ENCODE peak calls at places on chromosome 10, in four cellular contexts. One of them, this sample, is unnamed.

GRCh38 chr10:48684792-48685651 is at the start of gene WDFY4:
- DNase-seq in amniotic stem cell: no peak
- DNase-seq in NCI-H446 treated with DMSO at 0.1 percent for 48 hours: no peak
- DNase-seq in SK-N-DZ: no peak
- DNase-seq in this sample: no peak

GRCh38 chr10:101158101-101159058 is 27.3 kb downstream of the TLX1 start:
- DNase-seq in amniotic stem cell: no peak
- DNase-seq in SK-N-DZ: no peak
- DNase-seq in NCI-H446 treated with DMSO at 0.1 percent for 48 hours: no peak
- DNase-seq in this sample: no peak

GRCh38 chr10:45000138-45000763 is 472 bp upstream of the ZNF22 start:
- DNase-seq in amniotic stem cell: no peak
- DNase-seq in SK-N-DZ: no peak
- DNase-seq in NCI-H446 treated with DMSO at 0.1 percent for 48 hours: no peak
- DNase-seq in this sample: no peak

GRCh38 chr10:30671011-30671616 is 41.6 kb upstream of the LYZL2 start:
- DNase-seq in SK-N-DZ: peak; percentile 63
- DNase-seq in NCI-H446 treated with DMSO at 0.1 percent for 48 hours: peak; percentile 34
- DNase-seq in amniotic stem cell: peak; percentile 28
- DNase-seq in this sample: peak; percentile 59

GRCh38 chr10:77146937-77147336 is 490.7 kb downstream of the KCNMA1 start:
- DNase-seq in amniotic stem cell: no peak
- DNase-seq in NCI-H446 treated with DMSO at 0.1 percent for 48 hours: no peak
- DNase-seq in SK-N-DZ: no peak
- DNase-seq in this sample: no peak

GRCh38 chr10:64648915-64649314 is 1127.7 kb downstream of the REEP3 start:
- DNase-seq in NCI-H446 treated with DMSO at 0.1 percent for 48 hours: no peak
- DNase-seq in SK-N-DZ: peak; percentile 5
- DNase-seq in amniotic stem cell: no peak
- DNase-seq in this sample: no peak

GRCh38 chr10:51729822-51730530 is 30.6 kb upstream of the CSTF2T start:
- DNase-seq in SK-N-DZ: no peak
- DNase-seq in amniotic stem cell: no peak
- DNase-seq in NCI-H446 treated with DMSO at 0.1 percent for 48 hours: no peak
- DNase-seq in this sample: no peak

GRCh38 chr10:97708976-97709745 is 4.4 kb upstream of the MARVELD1 start:
- DNase-seq in amniotic stem cell: peak; percentile 72
- DNase-seq in SK-N-DZ: peak; percentile 59
- DNase-seq in NCI-H446 treated with DMSO at 0.1 percent for 48 hours: no peak
- DNase-seq in this sample: no peak

GRCh38 chr10:22837771-22838170 is 90.1 kb upstream of the ARMC3 start:
- DNase-seq in amniotic stem cell: no peak
- DNase-seq in SK-N-DZ: no peak
- DNase-seq in NCI-H446 treated with DMSO at 0.1 percent for 48 hours: no peak
- DNase-seq in this sample: no peak

GRCh38 chr10:104323721-104324686 is 14.3 kb downstream of the ITPRIP start:
- DNase-seq in NCI-H446 treated with DMSO at 0.1 percent for 48 hours: no peak
- DNase-seq in amniotic stem cell: no peak
- DNase-seq in SK-N-DZ: no peak
- DNase-seq in this sample: no peak

GRCh38 chr10:69912584-69912983 is 110.9 kb downstream of the COL13A1 start:
- DNase-seq in NCI-H446 treated with DMSO at 0.1 percent for 48 hours: no peak
- DNase-seq in SK-N-DZ: no peak
- DNase-seq in amniotic stem cell: no peak
- DNase-seq in this sample: no peak

GRCh38 chr10:49177391-49178355 is 10.5 kb downstream of the TMEM273 start:
- DNase-seq in amniotic stem cell: peak; percentile 56
- DNase-seq in NCI-H446 treated with DMSO at 0.1 percent for 48 hours: no peak
- DNase-seq in SK-N-DZ: no peak
- DNase-seq in this sample: peak; percentile 48

GRCh38 chr10:49231421-49231820 is 43.2 kb upstream of the TMEM273 start:
- DNase-seq in SK-N-DZ: no peak
- DNase-seq in NCI-H446 treated with DMSO at 0.1 percent for 48 hours: no peak
- DNase-seq in amniotic stem cell: no peak
- DNase-seq in this sample: no peak

GRCh38 chr10:24952146-24952700 is at the start of gene PRTFDC1:
- DNase-seq in NCI-H446 treated with DMSO at 0.1 percent for 48 hours: peak; percentile 18
- DNase-seq in SK-N-DZ: peak; percentile 29
- DNase-seq in amniotic stem cell: no peak
- DNase-seq in this sample: no peak

GRCh38 chr10:86188326-86188725 is 178.3 kb downstream of the GRID1 start:
- DNase-seq in amniotic stem cell: no peak
- DNase-seq in SK-N-DZ: no peak
- DNase-seq in NCI-H446 treated with DMSO at 0.1 percent for 48 hours: peak; percentile 64
- DNase-seq in this sample: no peak

GRCh38 chr10:17737021-17737965 is 14.7 kb upstream of the TMEM236 start:
- DNase-seq in amniotic stem cell: peak; percentile 26
- DNase-seq in NCI-H446 treated with DMSO at 0.1 percent for 48 hours: peak; percentile 90
- DNase-seq in SK-N-DZ: no peak
- DNase-seq in this sample: no peak

GRCh38 chr10:122151121-122151694 is 119.9 kb upstream of the BTBD16 start:
- DNase-seq in amniotic stem cell: no peak
- DNase-seq in SK-N-DZ: no peak
- DNase-seq in NCI-H446 treated with DMSO at 0.1 percent for 48 hours: no peak
- DNase-seq in this sample: no peak

This sample was measured in BJ.